ENCODE peak calls at places on chromosome 3, in six cellular contexts. L, X, R, O, W and K are unnamed samples. For H3K4me1, the result is how much of the 10 kb centered on the place peaks cover.

GRCh38 chr3:121232309-121233225 is 313.2 kb downstream of the POLQ start:
- DNase-seq in L (no peak), X (no peak), R (no peak), O (no peak), W (no peak), K (no peak)

GRCh38 chr3:182117583-182117982 is 405.9 kb downstream of the SOX2 start:
- DNase-seq in L (no peak), X (no peak), R (no peak), O (peak), W (no peak), K (no peak)

GRCh38 chr3:47884603-47885002 is 81.7 kb downstream of the DHX30 start:
- DNase-seq in L (no peak), X (no peak), R (no peak), O (no peak), W (no peak), K (no peak)

GRCh38 chr3:152245498-152246175 is 23.1 kb upstream of the MBNL1 start:
- DNase-seq in L (no peak), X (no peak), R (no peak), O (no peak), W (no peak), K (no peak)

GRCh38 chr3:195450731-195451229 is 8.0 kb upstream of the ACAP2 start:
- DNase-seq in L (no peak), X (no peak), R (peak), O (peak), W (no peak), K (no peak)

GRCh38 chr3:49057268-49057667 is 28.1 kb upstream of the IMPDH2 start:
- DNase-seq in L (no peak), X (no peak), R (no peak), O (no peak), W (no peak), K (no peak)

GRCh38 chr3:100270218-100270588 is 9.4 kb downstream of the TBC1D23 start:
- DNase-seq in L (no peak), X (no peak), R (no peak), O (no peak), W (no peak), K (no peak)

GRCh38 chr3:59052803-59053411 is 3.1 kb upstream of the CFAP20DC start:
- DNase-seq in L (no peak), X (no peak), R (peak), O (peak), W (no peak), K (peak)

GRCh38 chr3:85481411-85482192 is 522.8 kb downstream of the CADM2 start:
- DNase-seq in L (no peak), X (no peak), R (no peak), O (no peak), W (no peak), K (no peak)

GRCh38 chr3:11423868-11424267 is 151.7 kb downstream of the ATG7 start:
- DNase-seq in L (no peak), X (no peak), R (no peak), O (no peak), W (no peak), K (no peak)

GRCh38 chr3:65650247-65650646 is 388.5 kb downstream of the MAGI1 start:
- DNase-seq in L (no peak), X (no peak), R (no peak), O (no peak), W (no peak), K (no peak)

GRCh38 chr3:48974076-48974864 is 15.8 kb upstream of the P4HTM start:
- DNase-seq in L (no peak), X (no peak), R (no peak), O (no peak), W (no peak), K (no peak)

GRCh38 chr3:132290833-132291232 is 26.4 kb upstream of the ACP3 start:
- DNase-seq in L (no peak), X (no peak), R (no peak), O (peak), W (no peak), K (peak)

GRCh38 chr3:188335656-188336055 is 181.7 kb downstream of the LPP start:
- DNase-seq in L (no peak), X (no peak), R (no peak), O (no peak), W (no peak), K (no peak)

GRCh38 chr3:121883507-121883906 is 10.7 kb upstream of the SLC15A2 start:
- DNase-seq in L (no peak), X (no peak), R (peak), O (peak), W (no peak), K (peak)

GRCh38 chr3:87228316-87228715 is 1.2 kb downstream of the CHMP2B start:
- DNase-seq in L (no peak), X (no peak), R (no peak), O (peak), W (no peak), K (peak)

GRCh38 chr3:170840291-170840859 is 29.6 kb downstream of the RPL22L1 start:
- DNase-seq in L (no peak), X (no peak), R (no peak), O (peak), W (no peak), K (no peak)

DNA sequence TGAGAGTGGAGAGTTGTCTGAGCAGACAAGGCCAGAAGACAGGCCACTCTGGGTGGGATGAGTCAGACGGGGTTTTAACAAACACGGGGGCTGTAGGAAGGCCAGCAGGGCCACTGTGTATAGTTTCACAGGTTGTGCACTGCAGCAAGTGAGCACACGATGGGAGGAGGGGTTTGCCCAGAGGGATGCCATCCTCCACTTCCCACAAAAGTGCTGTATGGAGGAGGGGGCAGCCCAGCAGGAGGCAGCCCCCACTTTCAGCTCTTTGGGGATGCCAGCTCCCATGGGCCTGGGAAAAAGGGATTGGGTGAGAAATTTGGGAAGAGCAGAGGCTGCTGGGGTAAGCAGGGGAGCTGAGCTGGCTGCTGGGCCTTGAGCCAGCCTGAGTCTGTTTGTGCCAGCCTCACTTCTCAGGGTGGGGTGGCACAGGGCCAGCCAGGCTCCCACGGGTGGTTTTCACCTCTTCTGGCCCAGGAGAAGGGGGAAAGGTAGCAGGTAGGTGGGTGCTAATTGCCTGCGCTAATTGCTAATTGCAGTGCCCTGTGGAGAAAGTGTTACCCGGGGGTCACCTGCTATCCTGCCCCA is 6.7 kb downstream of the ZBTB47 start:
- DNase-seq in L (no peak), X (no peak), R (no peak), O (peak), W (no peak), K (no peak)
- H3K27ac ChIP-seq in L (no peak), X (peak), R (no peak), O (no peak), W (no peak), K (no peak)

DNA sequence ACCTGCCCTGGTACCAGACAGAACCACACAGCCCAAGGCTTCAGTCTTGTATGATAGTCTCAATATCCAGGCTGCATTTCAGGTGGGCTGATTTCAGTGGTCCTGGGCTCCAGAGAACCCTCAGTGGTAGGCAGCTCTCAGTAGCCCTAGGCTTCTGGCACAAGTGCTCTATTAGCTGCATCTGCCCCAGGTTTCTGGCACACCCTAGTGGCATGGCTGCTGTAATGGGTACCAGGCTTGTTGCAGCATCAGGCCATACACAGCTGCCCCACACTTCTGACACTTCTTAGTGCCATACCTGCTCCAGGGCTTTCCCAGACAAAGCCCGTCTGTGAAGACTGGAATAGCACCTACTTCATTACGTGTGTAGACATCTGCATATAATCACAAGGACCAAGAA is 1062.2 kb upstream of the EPHA6 start:
- DNase-seq in L (no peak), X (no peak), R (no peak), O (no peak), W (no peak), K (no peak)
- TF ChIP-seq CTCF in L (peak), X (no peak), R (no peak), O (no peak), W (no peak), K (no peak)

GRCh38 chr3:128805771-128806170 is 73.6 kb upstream of the ACAD9 start:
- DNase-seq in L (no peak), X (no peak), R (no peak), O (peak), W (no peak), K (peak)
- H3K4me1 ChIP-seq in L (under half), X (half or more), R (under half), O (under half), W (under half), K (under half)

GRCh38 chr3:19074257-19074938 is 73.9 kb upstream of the KCNH8 start:
- DNase-seq in L (peak), X (no peak), R (no peak), O (peak), W (no peak), K (peak)
- H3K27ac ChIP-seq in L (no peak), X (no peak), R (no peak), O (no peak), W (no peak), K (no peak)

GRCh38 chr3:37863949-37864822 is 2.5 kb downstream of the CTDSPL start:
- DNase-seq in L (no peak), X (no peak), R (no peak), O (no peak), W (no peak), K (no peak)

GRCh38 chr3:37862712-37863551 is 1.3 kb downstream of the CTDSPL start:
- DNase-seq in L (no peak), X (no peak), R (peak), O (peak), W (no peak), K (peak)

GRCh38 chr3:37863552-37863865 is 1.8 kb downstream of the CTDSPL start:
- DNase-seq in L (no peak), X (no peak), R (no peak), O (no peak), W (no peak), K (no peak)

GRCh38 chr3:37867144-37867543 is 5.5 kb downstream of the CTDSPL start:
- DNase-seq in L (no peak), X (no peak), R (no peak), O (no peak), W (no peak), K (no peak)

GRCh38 chr3:37864904-37865303 is 3.2 kb downstream of the CTDSPL start:
- DNase-seq in L (no peak), X (no peak), R (peak), O (no peak), W (no peak), K (no peak)
- TF ChIP-seq CTCF in L (no peak), X (no peak), R (no peak), O (no peak), W (no peak), K (peak)